ENCODE peak calls at places on chromosomes 4 and X, in five cellular contexts. B is neural progenitor cell; D is IMR-90; N is CD8-positive, alpha-beta memory T cell; V is ascending aorta. J is an unnamed sample.
A peak's percentile ranks its signal among the peaks of the same experiment; 100 is the strongest.

GRCh38 chr4:56099378-56099786 is 150.6 kb downstream of the CEP135 start:
- DNase-seq in B (no peak), D (no peak), N (no peak), V (no peak), J (no peak)

GRCh38 chrX:119516157-119516702 is 48.0 kb downstream of the SLC25A5 start:
- DNase-seq in B (peak; percentile 74), D (peak; percentile 69), N (peak; percentile 48), V (no peak), J (no peak)

GRCh38 chrX:38638952-38639529 is 77.7 kb downstream of the TSPAN7 start:
- DNase-seq in B (no peak), D (no peak), N (no peak), V (no peak), J (no peak)

GRCh38 chrX:30904632-30905031 is 15.6 kb upstream of the TAB3 start:
- DNase-seq in B (no peak), D (no peak), N (no peak), V (no peak), J (no peak)

GRCh38 chrX:153794897-153795816 is 689 bp downstream of the SSR4 start:
- DNase-seq in B (peak; percentile 42), D (no peak), N (peak; percentile 57), V (peak; percentile 69), J (no peak)

GRCh38 chrX:29775890-29776289 is 439.5 kb upstream of the MAGEB2 start:
- DNase-seq in B (no peak), D (no peak), N (no peak), V (no peak), J (no peak)

GRCh38 chrX:106959897-106960296 is 39.7 kb downstream of the CLDN2 start:
- DNase-seq in B (peak; percentile 47), D (peak; percentile 33), N (no peak), V (no peak), J (no peak)

GRCh38 chrX:50579955-50580354 is 109.3 kb upstream of the DGKK start:
- DNase-seq in B (peak; percentile 78), D (peak; percentile 57), N (no peak), V (no peak), J (peak; percentile 38)

GRCh38 chr4:140237616-140238352 is 83.8 kb upstream of the MAML3 start:
- DNase-seq in B (peak; percentile 93), D (peak; percentile 93), N (no peak), V (peak; percentile 79), J (peak; percentile 55)

GRCh38 chr4:153713840-153714239 is 29.8 kb downstream of the TLR2 start:
- DNase-seq in B (no peak), D (peak; percentile 1), N (no peak), V (no peak), J (no peak)

GRCh38 chrX:68719904-68720614 is 72.6 kb downstream of the STARD8 start:
- DNase-seq in B (peak; percentile 17), D (no peak), N (no peak), V (peak; percentile 45), J (no peak)

GRCh38 chrX:119266364-119266995 is 30.4 kb downstream of the PGRMC1 start:
- DNase-seq in B (peak; percentile 14), D (peak; percentile 12), N (no peak), V (no peak), J (no peak)

GRCh38 chrX:138986866-138987265 is 275.3 kb upstream of the FGF13 start:
- DNase-seq in B (no peak), D (no peak), N (no peak), V (no peak), J (no peak)

GRCh38 chrX:153411988-153412574 is 809 bp downstream of the ZFP92 start:
- DNase-seq in B (peak; percentile 43), D (no peak), N (no peak), V (no peak), J (no peak)

GRCh38 chrX:29648161-29648560 is 567.2 kb upstream of the MAGEB2 start:
- DNase-seq in B (no peak), D (no peak), N (no peak), V (no peak), J (no peak)

GRCh38 chr4:156662921-156663320 is 308.7 kb downstream of the PDGFC start:
- DNase-seq in B (no peak), D (no peak), N (no peak), V (no peak), J (no peak)

GRCh38 chrX:33188286-33188685 is 23.1 kb downstream of the DMD start:
- DNase-seq in B (peak; percentile 50), D (no peak), N (no peak), V (no peak), J (no peak)

GRCh38 chr4:80196259-80197131 is 808 bp upstream of the PRDM8 start:
- DNase-seq in B (peak; percentile 88), D (peak; percentile 35), N (no peak), V (no peak), J (no peak)

GRCh38 chr4:76354517-76355473 is 48.3 kb downstream of the STBD1 start:
- DNase-seq in B (no peak), D (no peak), N (peak; percentile 47), V (no peak), J (no peak)

GRCh38 chr4:48602763-48603162 is 112.7 kb downstream of the ZAR1 start:
- DNase-seq in B (no peak), D (peak; percentile 25), N (no peak), V (no peak), J (no peak)

GRCh38 chr4:44447563-44448504 is 775 bp downstream of the KCTD8 start:
- DNase-seq in B (peak; percentile 74), D (no peak), N (peak; percentile 29), V (no peak), J (no peak)

GRCh38 chrX:138294951-138295350 is 416.6 kb downstream of the FGF13 start:
- DNase-seq in B (no peak), D (no peak), N (no peak), V (no peak), J (no peak)

GRCh38 chrX:65196758-65197371 is 220.6 kb upstream of the ZC4H2 start:
- DNase-seq in B (peak; percentile 82), D (no peak), N (no peak), V (no peak), J (no peak)

GRCh38 chrX:122572461-122572860 is 611.6 kb upstream of the GRIA3 start:
- DNase-seq in B (no peak), D (peak; percentile 4), N (no peak), V (no peak), J (no peak)

GRCh38 chrX:66684196-66684595 is 45.3 kb upstream of the EDA2R start:
- DNase-seq in B (no peak), D (no peak), N (no peak), V (no peak), J (no peak)

GRCh38 chr4:110793381-110793801 is 170.5 kb upstream of the PITX2 start:
- DNase-seq in B (peak; percentile 43), D (peak; percentile 17), N (no peak), V (no peak), J (no peak)

GRCh38 chr4:14652522-14652921 is 349.8 kb upstream of the CPEB2 start:
- DNase-seq in B (no peak), D (no peak), N (no peak), V (no peak), J (no peak)

GRCh38 chr4:3345384-3345783 is 52.6 kb downstream of the RGS12 start:
- DNase-seq in B (no peak), D (no peak), N (no peak), V (no peak), J (no peak)

GRCh38 chr4:3452376-3452775 is 10.6 kb downstream of the HGFAC start:
- DNase-seq in B (peak; percentile 50), D (no peak), N (no peak), V (no peak), J (no peak)

GRCh38 chrX:9517062-9517461 is 52.2 kb downstream of the TBL1X start:
- DNase-seq in B (no peak), D (no peak), N (no peak), V (no peak), J (no peak)

GRCh38 chr4:88618782-88619485 is 26.7 kb downstream of the HERC3 start:
- DNase-seq in B (no peak), D (no peak), N (no peak), V (no peak), J (no peak)

GRCh38 chr4:88623097-88623496 is 30.8 kb downstream of the HERC3 start:
- DNase-seq in B (no peak), D (peak; percentile 86), N (no peak), V (no peak), J (no peak)

GRCh38 chr4:88621763-88622327 is 29.6 kb downstream of the HERC3 start:
- DNase-seq in B (no peak), D (no peak), N (no peak), V (no peak), J (no peak)

GRCh38 chr4:88616275-88616996 is 24.2 kb downstream of the HERC3 start:
- DNase-seq in B (no peak), D (peak; percentile 77), N (no peak), V (no peak), J (no peak)

GRCh38 chr4:88619973-88620372 is 27.7 kb downstream of the HERC3 start:
- DNase-seq in B (no peak), D (peak; percentile 40), N (no peak), V (no peak), J (no peak)
- H3K4me1 ChIP-seq in B (no peaks in the 10 kb centered on the region), D (peaks cover 5% of the 10 kb centered on the region), N (peaks cover 10% of the 10 kb centered on the region), V (no peaks in the 10 kb centered on the region), J (peaks cover 16% of the 10 kb centered on the region)

GRCh38 chrX:40088803-40089540 is 8.8 kb downstream of the BCOR start:
- DNase-seq in B (no peak), D (no peak), N (no peak), V (no peak), J (no peak)
- H3K4me1 ChIP-seq in B (peaks cover 91% of the 10 kb centered on the region), D (peaks cover 22% of the 10 kb centered on the region), N (peaks cover 59% of the 10 kb centered on the region), V (no peaks in the 10 kb centered on the region), J (peaks cover 18% of the 10 kb centered on the region)

GRCh38 chr4:71255966-71256365 is 82.9 kb upstream of the SLC4A4 start:
- DNase-seq in B (no peak), D (no peak), N (no peak), V (no peak), J (no peak)
- H3K4me1 ChIP-seq in B (no peaks in the 10 kb centered on the region), D (peaks cover 26% of the 10 kb centered on the region), N (no peaks in the 10 kb centered on the region), V (no peaks in the 10 kb centered on the region), J (peaks cover 25% of the 10 kb centered on the region)

DNA sequence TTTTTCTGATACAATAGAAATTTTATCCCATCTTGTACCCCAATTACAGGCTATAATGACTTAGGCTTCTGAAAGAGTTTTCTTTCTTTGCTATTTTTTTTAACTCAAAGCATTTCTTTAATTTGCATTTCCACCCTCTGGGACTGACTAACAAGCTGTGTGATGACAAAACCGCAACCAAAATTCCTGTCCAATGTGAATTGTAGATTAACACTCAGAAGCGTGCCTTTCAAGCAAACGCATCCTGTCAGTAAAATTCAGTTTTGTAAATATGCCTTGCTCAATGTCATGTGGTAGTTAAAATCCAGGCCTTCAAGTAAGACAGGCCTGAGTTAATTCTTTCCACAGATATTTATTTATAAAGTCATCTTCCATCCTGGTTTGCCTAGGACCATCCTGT is 50.3 kb downstream of the STK32B start:
- DNase-seq in B (no peak), D (no peak), N (no peak), V (no peak), J (no peak)
- H3K4me1 ChIP-seq in B (no peaks in the 10 kb centered on the region), D (no peaks in the 10 kb centered on the region), N (no peaks in the 10 kb centered on the region), V (no peaks in the 10 kb centered on the region), J (no peaks in the 10 kb centered on the region)

GRCh38 chr4:184473515-184474260 is 662 bp downstream of the IRF2 start:
- DNase-seq in B (peak; percentile 75), D (peak; percentile 32), N (peak; percentile 69), V (peak; percentile 67), J (peak; percentile 46)

GRCh38 chr4:184474261-184475095 is at the start of gene IRF2:
- DNase-seq in B (peak; percentile 94), D (peak; percentile 97), N (peak; percentile 98), V (peak; percentile 98), J (peak; percentile 98)

GRCh38 chr4:184473265-184473514 is 1.2 kb downstream of the IRF2 start:
- DNase-seq in B (no peak), D (no peak), N (no peak), V (peak; percentile 72), J (no peak)

GRCh38 chr4:184471872-184472539 is 2.3 kb downstream of the IRF2 start:
- DNase-seq in B (peak; percentile 30), D (peak; percentile 30), N (no peak), V (no peak), J (no peak)

GRCh38 chr4:184472540-184473264 is 1.6 kb downstream of the IRF2 start:
- DNase-seq in B (peak; percentile 86), D (peak; percentile 51), N (peak; percentile 69), V (peak; percentile 93), J (peak; percentile 81)
- H3K4me1 ChIP-seq in B (peaks cover 8% of the 10 kb centered on the region), D (peaks cover 4% of the 10 kb centered on the region), N (peaks cover 35% of the 10 kb centered on the region), V (no peaks in the 10 kb centered on the region), J (peaks cover 16% of the 10 kb centered on the region)